ENCODE peak calls at places on chromosomes 1 and 21, in five cellular contexts. Z, V, I, R and N are unnamed samples.

GRCh38 chr1:156945881-156946661 is 25.6 kb downstream of the LRRC71 start:
- DNase-seq in R (no peak), V (no peak), I (no peak), Z (no peak), N (no peak)

GRCh38 chr1:85049735-85050166 is 1.5 kb upstream of the MCOLN3 start:
- DNase-seq in I (no peak), Z (peak; percentile 12), V (no peak), R (no peak), N (no peak)

GRCh38 chr1:81876901-81877750 is 76.4 kb downstream of the ADGRL2 start:
- DNase-seq in Z (no peak), I (peak; percentile 62), R (no peak), V (no peak), N (no peak)

GRCh38 chr1:156560585-156561163 is 11.7 kb downstream of the IQGAP3 start:
- DNase-seq in V (no peak), R (peak; percentile 28), Z (no peak), I (no peak), N (no peak)

GRCh38 chr21:16419188-16419874 is 689.5 kb downstream of the USP25 start:
- DNase-seq in I (peak; percentile 65), Z (peak; percentile 3), V (no peak), R (peak; percentile 87), N (peak; percentile 79)

GRCh38 chr1:228276901-228277490 is 69.2 kb downstream of the OBSCN start:
- DNase-seq in Z (no peak), V (peak; percentile 27), R (no peak), I (no peak), N (no peak)

GRCh38 chr1:8814870-8815269 is 2.6 kb downstream of the RERE start:
- DNase-seq in Z (peak; percentile 72), R (no peak), V (no peak), I (no peak), N (no peak)

GRCh38 chr1:54428838-54429513 is 22.8 kb upstream of the SSBP3 start:
- DNase-seq in R (no peak), Z (no peak), V (no peak), I (no peak), N (no peak)

GRCh38 chr1:87404306-87404705 is 75.6 kb downstream of the LMO4 start:
- DNase-seq in I (no peak), V (no peak), R (no peak), Z (no peak), N (no peak)

GRCh38 chr1:22814176-22815042 is 103.8 kb downstream of the EPHB2 start:
- DNase-seq in Z (no peak), R (peak; percentile 46), I (peak; percentile 71), V (no peak), N (peak; percentile 42)

GRCh38 chr1:235060607-235061470 is 67.8 kb downstream of the TOMM20 start:
- DNase-seq in V (no peak), I (no peak), R (no peak), Z (peak; percentile 68), N (no peak)

GRCh38 chr1:147840909-147841308 is 61.7 kb upstream of the GJA8 start:
- DNase-seq in R (no peak), Z (no peak), V (no peak), I (no peak), N (no peak)

GRCh38 chr1:116409751-116410182 is 36.7 kb downstream of the ATP1A1 start:
- DNase-seq in Z (peak; percentile 23), I (no peak), R (no peak), V (no peak), N (no peak)

GRCh38 chr1:173475564-173476196 is 1.5 kb upstream of the PRDX6 start:
- DNase-seq in V (no peak), I (peak; percentile 68), R (peak; percentile 24), Z (no peak), N (no peak)

GRCh38 chr1:46285730-46286477 is 17.5 kb downstream of the LRRC41 start:
- DNase-seq in R (peak; percentile 16), I (no peak), Z (peak; percentile 13), V (no peak), N (no peak)

GRCh38 chr1:222975472-222976122 is 160.8 kb downstream of the DISP1 start:
- DNase-seq in R (no peak), I (peak; percentile 28), V (no peak), Z (no peak), N (no peak)

GRCh38 chr1:38151399-38151798 is 104.8 kb upstream of the POU3F1 start:
- DNase-seq in V (no peak), I (no peak), Z (no peak), R (peak; percentile 62), N (no peak)

GRCh38 chr1:17539202-17539525 is 334 bp upstream of the ARHGEF10L start:
- DNase-seq in R (no peak), I (no peak), Z (no peak), V (no peak), N (no peak)
- H3K4me3 ChIP-seq in R (no peak overlapping the region), I (peak overlapping the region; percentile 36), Z (peak overlapping the region; percentile 61), V (peak overlapping the region; percentile 96), N (peak overlapping the region; percentile 21)

GRCh38 chr21:32351428-32351827 is 41.4 kb downstream of the URB1 start:
- DNase-seq in R (no peak), V (no peak), I (no peak), Z (no peak), N (no peak)

GRCh38 chr21:32349333-32349944 is 43.4 kb downstream of the URB1 start:
- DNase-seq in I (no peak), Z (no peak), V (no peak), R (no peak), N (no peak)

GRCh38 chr21:32350211-32350980 is 42.4 kb downstream of the URB1 start:
- DNase-seq in Z (no peak), R (no peak), V (no peak), I (no peak), N (no peak)

GRCh38 chr21:32352556-32352955 is 40.3 kb downstream of the URB1 start:
- DNase-seq in I (no peak), R (peak; percentile 68), Z (no peak), V (no peak), N (no peak)

GRCh38 chr21:32350981-32351380 is 41.8 kb downstream of the URB1 start:
- DNase-seq in I (no peak), Z (no peak), R (no peak), V (no peak), N (no peak)
- TF ChIP-seq CTCF in I (no peak), Z (no peak), R (no peak), V (no peak), N (no peak)

DNA sequence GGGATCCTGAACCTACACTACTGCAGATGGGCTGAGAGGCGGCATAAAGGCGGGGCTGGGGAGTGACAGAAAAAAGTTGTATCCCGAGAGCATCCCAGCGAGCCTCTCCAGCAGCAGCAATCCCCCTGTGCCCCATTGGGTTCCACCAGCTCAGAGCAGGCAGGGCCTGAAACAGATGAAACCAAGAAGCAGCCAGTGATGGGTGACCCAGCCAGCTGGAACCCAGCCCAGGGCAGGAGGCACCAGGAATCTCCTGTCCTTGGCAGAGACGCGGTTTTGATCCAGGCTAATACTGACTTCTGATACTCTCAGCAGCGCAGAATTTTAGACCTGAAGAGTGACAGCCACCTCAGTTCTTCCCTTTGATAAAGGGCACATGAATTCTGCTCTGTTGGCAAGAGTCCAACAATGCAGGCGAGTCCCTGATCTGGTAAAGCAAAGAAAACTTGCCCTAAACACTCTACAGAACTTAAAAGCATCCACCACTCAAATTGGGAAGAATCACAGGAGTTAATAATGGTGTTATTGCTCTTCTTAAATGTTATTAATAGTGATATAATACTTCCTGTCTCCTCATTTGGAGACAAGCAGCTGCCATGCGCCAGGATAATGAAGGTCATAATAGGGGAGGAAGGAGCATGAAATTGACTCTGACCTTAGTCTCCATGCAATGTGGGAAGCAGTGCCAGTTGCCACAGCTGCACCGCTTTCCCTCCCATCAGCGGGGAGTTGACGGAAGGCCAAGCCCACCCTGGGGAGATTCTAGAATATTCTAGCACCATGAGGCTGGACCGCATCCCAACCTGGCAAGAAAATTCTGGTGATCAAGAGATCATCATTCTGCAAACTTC is 11.2 kb upstream of the OLIG1 start:
- DNase-seq in R (no peak), Z (no peak), I (no peak), V (no peak), N (no peak)
- H3K4me3 ChIP-seq in R (no peak overlapping the region), Z (no peak overlapping the region), I (no peak overlapping the region), V (no peak overlapping the region), N (no peak overlapping the region)

GRCh38 chr1:208737922-208738321 is 493.7 kb upstream of the PLXNA2 start:
- DNase-seq in Z (no peak), I (no peak), R (peak; percentile 14), V (no peak), N (no peak)
- TF ChIP-seq CTCF in Z (no peak), I (no peak), R (peak; percentile 43), V (no peak), N (no peak)

GRCh38 chr1:151989131-151989868 is 4.4 kb downstream of the S100A10 start:
- DNase-seq in V (peak; percentile 95), I (peak; percentile 89), R (no peak), Z (no peak), N (peak; percentile 69)

GRCh38 chr1:151991663-151992344 is 1.9 kb downstream of the S100A10 start:
- DNase-seq in V (no peak), R (no peak), I (no peak), Z (no peak), N (no peak)

GRCh38 chr1:151990856-151991198 is 2.8 kb downstream of the S100A10 start:
- DNase-seq in V (no peak), R (peak; percentile 34), Z (no peak), I (peak; percentile 71), N (no peak)

GRCh38 chr1:151988405-151988851 is 5.2 kb downstream of the S100A10 start:
- DNase-seq in I (peak; percentile 68), V (peak; percentile 89), R (no peak), Z (no peak), N (peak; percentile 89)

DNA sequence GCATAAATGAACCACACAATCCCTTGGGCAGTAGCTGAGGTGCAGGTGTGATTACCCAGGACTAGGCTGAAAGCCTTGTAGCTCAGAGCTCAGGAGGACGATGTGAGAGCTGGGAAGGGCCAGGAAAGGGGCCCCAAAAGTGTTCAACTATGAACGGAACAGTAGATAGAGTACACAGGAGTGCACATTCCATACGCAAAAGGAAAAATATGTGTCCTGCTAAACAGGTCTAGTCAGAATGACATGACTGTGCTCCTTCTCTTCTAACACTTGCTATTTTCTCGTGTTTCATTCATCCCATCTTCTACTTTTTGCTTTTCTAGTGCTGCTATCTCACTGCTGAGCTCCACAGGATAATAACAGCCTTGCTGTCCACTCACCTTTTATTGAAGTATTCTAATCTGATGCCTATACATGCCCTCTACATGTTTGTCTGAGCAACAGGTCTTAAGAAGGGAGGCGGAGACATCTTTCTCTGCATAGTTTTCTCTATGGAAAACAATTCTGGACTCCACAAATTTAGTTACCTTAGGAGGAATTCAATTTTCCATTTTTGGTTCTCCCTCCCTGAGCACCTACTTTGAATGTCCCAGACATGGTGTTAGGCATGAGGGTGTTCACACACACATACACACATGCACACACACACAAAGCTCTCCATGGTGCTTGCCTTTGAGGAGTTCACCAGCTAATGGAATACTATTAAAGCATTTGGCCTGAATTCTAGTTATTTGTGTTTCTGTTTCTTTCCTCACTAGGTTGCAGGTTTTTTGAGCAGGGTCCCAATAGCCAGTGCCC is 3.4 kb downstream of the S100A10 start:
- DNase-seq in R (no peak), Z (no peak), V (no peak), I (no peak), N (no peak)
- H3K4me3 ChIP-seq in R (no peak overlapping the region), Z (no peak overlapping the region), V (peak overlapping the region; percentile 94), I (peak overlapping the region; percentile 91), N (peak overlapping the region; percentile 92)